ENCODE peak calls at places on chromosome 4, in four cellular contexts. A is spleen, O is fibroblast of lung, J is SJSA1. V is an unnamed sample.

GRCh38 chr4:40173470-40173875 is 23.4 kb upstream of the RHOH start:
- DNase-seq in A (no peak), J (no peak), O (no peak), V (no peak)

GRCh38 chr4:113646456-113646809 is 115.1 kb downstream of the CAMK2D start:
- DNase-seq in J (no peak), A (no peak), O (peak; percentile 44), V (peak; percentile 15)

GRCh38 chr4:84691800-84692199 is 108.9 kb downstream of the CDS1 start:
- DNase-seq in O (no peak), J (no peak), A (no peak), V (no peak)

GRCh38 chr4:79211490-79211889 is 114.4 kb downstream of the NAA11 start:
- DNase-seq in J (no peak), O (no peak), A (no peak), V (no peak)

GRCh38 chr4:20618010-20618409 is 82.2 kb upstream of the PACRGL start:
- DNase-seq in J (no peak), O (no peak), A (no peak), V (peak; percentile 54)

GRCh38 chr4:87465739-87466366 is 43.5 kb downstream of the NUDT9 start:
- DNase-seq in A (no peak), J (peak; percentile 31), O (peak; percentile 48), V (no peak)

GRCh38 chr4:40182979-40183378 is 13.9 kb upstream of the RHOH start:
- DNase-seq in O (no peak), J (no peak), A (no peak), V (no peak)

GRCh38 chr4:81395239-81395638 is 76.5 kb downstream of the RASGEF1B start:
- DNase-seq in O (no peak), J (no peak), A (no peak), V (no peak)

GRCh38 chr4:120156115-120156718 is 89.6 kb upstream of the MAD2L1 start:
- DNase-seq in O (peak; percentile 69), J (peak; percentile 20), A (no peak), V (no peak)

GRCh38 chr4:114208747-114209146 is 229.3 kb upstream of the ARSJ start:
- DNase-seq in A (no peak), O (peak; percentile 49), J (no peak), V (no peak)

GRCh38 chr4:44019721-44020120 is 428.9 kb downstream of the KCTD8 start:
- DNase-seq in O (no peak), J (no peak), A (no peak), V (no peak)

GRCh38 chr4:123832173-123833026 is 435.8 kb downstream of the SPRY1 start:
- DNase-seq in O (peak; percentile 100), J (peak; percentile 99), A (no peak), V (peak; percentile 65)

GRCh38 chr4:92307886-92308285 is 4.1 kb downstream of the GRID2 start:
- DNase-seq in J (no peak), A (no peak), O (no peak), V (no peak)

GRCh38 chr4:39976141-39976944 is 1.4 kb downstream of the PDS5A start:
- DNase-seq in J (peak; percentile 67), A (peak; percentile 90), O (peak; percentile 69), V (peak; percentile 73)

GRCh38 chr4:9904976-9905587 is 116.2 kb downstream of the SLC2A9 start:
- DNase-seq in O (peak; percentile 16), J (no peak), A (no peak), V (no peak)

GRCh38 chr4:105548483-105548882 is 3.9 kb upstream of the ARHGEF38 start:
- DNase-seq in J (no peak), A (no peak), O (peak; percentile 14), V (no peak)

GRCh38 chr4:110139815-110140214 is 58.6 kb downstream of the ELOVL6 start:
- DNase-seq in A (no peak), J (no peak), O (no peak), V (no peak)

GRCh38 chr4:27616166-27616565 is 755.5 kb downstream of the STIM2 start:
- DNase-seq in A (no peak), J (no peak), O (peak; percentile 39), V (no peak)

GRCh38 chr4:108622022-108622421 is 1.6 kb downstream of the RPL34 start:
- DNase-seq in O (no peak), J (no peak), A (no peak), V (no peak)

GRCh38 chr4:13322681-13323101 is 161.4 kb downstream of the RAB28 start:
- DNase-seq in A (no peak), O (peak; percentile 99), J (peak; percentile 44), V (no peak)

GRCh38 chr4:67934628-67935027 is 28.7 kb downstream of the TMPRSS11A start:
- DNase-seq in A (no peak), O (peak; percentile 39), J (no peak), V (no peak)

GRCh38 chr4:170581969-170582368 is 492.2 kb upstream of the AADAT start:
- DNase-seq in A (no peak), O (no peak), J (no peak), V (no peak)

GRCh38 chr4:30616943-30617646 is 103.1 kb upstream of the PCDH7 start:
- DNase-seq in O (peak; percentile 21), J (no peak), A (no peak), V (no peak)

GRCh38 chr4:139112650-139113049 is 64.4 kb downstream of the ELF2 start:
- DNase-seq in O (no peak), A (no peak), J (no peak), V (no peak)

GRCh38 chr4:182085051-182085480 is 158.1 kb upstream of the TENM3 start:
- DNase-seq in O (peak; percentile 98), A (no peak), J (peak; percentile 61), V (no peak)

GRCh38 chr4:181528570-181529184 is 714.5 kb upstream of the TENM3 start:
- DNase-seq in J (peak; percentile 59), O (peak; percentile 63), A (no peak), V (peak; percentile 43)

GRCh38 chr4:114364857-114365256 is 233.8 kb upstream of the UGT8 start:
- DNase-seq in O (peak; percentile 97), J (peak; percentile 91), A (no peak), V (no peak)

GRCh38 chr4:24736066-24736465 is 59.3 kb upstream of the SOD3 start:
- DNase-seq in O (no peak), J (no peak), A (no peak), V (no peak)

GRCh38 chr4:57064811-57065711 is 45.1 kb downstream of the IGFBP7 start:
- DNase-seq in O (peak; percentile 99), J (peak; percentile 98), A (no peak), V (peak; percentile 74)

GRCh38 chr4:147453561-147454141 is 27.2 kb upstream of the EDNRA start:
- DNase-seq in A (no peak), O (peak; percentile 37), J (no peak), V (no peak)

GRCh38 chr4:16005671-16006070 is 42.7 kb upstream of the FGFBP2 start:
- DNase-seq in J (no peak), O (no peak), A (no peak), V (no peak)

GRCh38 chr4:155299103-155299502 is 77.7 kb downstream of the MAP9 start:
- DNase-seq in A (no peak), J (no peak), O (no peak), V (no peak)

GRCh38 chr4:4302001-4302400 is 11.9 kb downstream of the ZBTB49 start:
- DNase-seq in O (no peak), A (no peak), J (no peak), V (no peak)

GRCh38 chr4:78945638-78946179 is 6.5 kb upstream of the PAQR3 start:
- DNase-seq in J (no peak), O (peak; percentile 50), A (no peak), V (no peak)

GRCh38 chr4:56692576-56692975 is 11.5 kb upstream of the HOPX start:
- DNase-seq in J (no peak), A (no peak), O (no peak), V (no peak)

GRCh38 chr4:186676531-186677158 is 47.0 kb downstream of the FAT1 start:
- DNase-seq in J (peak; percentile 94), A (no peak), O (peak; percentile 98), V (no peak)
- H3K27ac ChIP-seq in J (peak overlapping the region; percentile 35), A (no peak overlapping the region), O (peak overlapping the region; percentile 11), V (no peak overlapping the region)

GRCh38 chr4:8238515-8239053 is 31.0 kb upstream of the HTRA3 start:
- DNase-seq in A (no peak), J (no peak), O (no peak), V (no peak)

GRCh38 chr4:8237256-8237989 is 32.1 kb upstream of the HTRA3 start:
- DNase-seq in A (no peak), O (no peak), J (no peak), V (no peak)

GRCh38 chr4:8239226-8239625 is 30.3 kb upstream of the HTRA3 start:
- DNase-seq in A (no peak), J (no peak), O (no peak), V (no peak)

GRCh38 chr4:8236920-8237195 is 32.7 kb upstream of the HTRA3 start:
- DNase-seq in O (no peak), A (no peak), J (no peak), V (no peak)

DNA sequence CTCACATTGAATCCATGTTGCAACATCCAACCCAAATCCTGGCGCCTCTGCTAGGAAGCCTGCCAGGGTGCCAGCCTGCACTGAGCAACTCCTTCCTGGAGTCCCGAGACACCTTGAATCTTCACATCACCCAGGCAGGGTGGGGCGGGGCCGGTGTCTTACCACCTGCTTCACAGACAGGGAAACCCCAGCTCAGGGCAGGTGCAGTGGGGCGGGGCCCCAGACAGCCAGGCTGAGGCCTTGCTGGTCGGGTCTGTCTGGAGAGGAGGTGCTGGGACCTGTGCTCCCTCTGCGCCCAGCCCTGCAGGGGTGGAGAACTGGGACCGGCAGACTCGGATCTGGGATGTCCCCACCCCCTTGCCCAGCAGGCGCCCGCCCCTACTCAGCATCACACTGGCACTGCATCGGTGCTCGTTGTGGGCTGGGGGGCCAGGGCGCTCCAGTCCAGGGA is 31.5 kb upstream of the HTRA3 start:
- DNase-seq in A (peak; percentile 88), O (no peak), J (no peak), V (no peak)
- H3K36me3 ChIP-seq in A (no peaks in the 10 kb centered on the region), O (no peaks in the 10 kb centered on the region), J (no peaks in the 10 kb centered on the region), V (peaks cover 17% of the 10 kb centered on the region)

GRCh38 chr4:1192091-1192492 is 19.7 kb upstream of the SPON2 start:
- DNase-seq in A (peak; percentile 72), O (peak; percentile 97), J (peak; percentile 65), V (peak; percentile 87)
- H3K4me3 ChIP-seq in A (no peak overlapping the region), O (peak overlapping the region; percentile 18), J (no peak overlapping the region), V (peak overlapping the region; percentile 22)

GRCh38 chr4:48360285-48360965 is 19.1 kb downstream of the SLAIN2 start:
- DNase-seq in A (no peak), O (peak; percentile 92), J (no peak), V (no peak)
- H3K27ac ChIP-seq in A (no peak overlapping the region), O (peak overlapping the region; percentile 79), J (no peak overlapping the region), V (no peak overlapping the region)

GRCh38 chr4:2907226-2907625 is 56.0 kb downstream of the NOP14 start:
- DNase-seq in O (no peak), J (no peak), A (no peak), V (no peak)
- H3K36me3 ChIP-seq in O (peaks cover 11% of the 10 kb centered on the region), J (no peaks in the 10 kb centered on the region), A (no peaks in the 10 kb centered on the region), V (peaks cover 100% of the 10 kb centered on the region)

DNA sequence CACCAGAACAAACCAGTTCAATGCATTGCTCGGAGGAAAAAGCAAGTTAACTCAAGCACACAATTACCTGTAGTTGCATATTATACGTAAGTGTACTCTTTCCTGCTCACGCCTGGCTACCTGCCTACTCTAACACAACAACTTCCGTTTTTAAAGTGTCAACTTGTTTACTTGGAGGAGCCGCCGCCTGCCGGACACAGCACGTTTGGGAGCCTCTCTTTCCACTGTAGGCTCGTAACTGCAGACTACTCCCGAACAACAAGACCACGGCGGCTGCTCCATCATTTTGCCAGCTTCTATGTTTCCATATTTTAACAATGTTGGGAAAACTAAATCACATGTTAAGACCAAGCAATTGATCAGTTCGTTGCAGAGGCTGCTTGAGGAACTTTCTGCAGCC is 882 bp downstream of the MTNR1A start:
- DNase-seq in A (peak; percentile 44), O (peak; percentile 23), J (peak; percentile 62), V (no peak)
- H3K4me3 ChIP-seq in A (no peak overlapping the region), O (peak overlapping the region; percentile 45), J (peak overlapping the region; percentile 48), V (no peak overlapping the region)

GRCh38 chr4:184856277-184856609 is 30.5 kb upstream of the ACSL1 start:
- DNase-seq in A (no peak), O (no peak), J (no peak), V (no peak)
- H3K27ac ChIP-seq in A (peak overlapping the region; percentile 84), O (no peak overlapping the region), J (no peak overlapping the region), V (no peak overlapping the region)

V was measured in psoas muscle.